ENCODE peak calls at places on chromosomes 2 and 18, in ten cellular contexts. Q, G, X, L, C, W, D, K, V and P are unnamed samples.

GRCh38 chr2:9637330-9637729 is 6.5 kb upstream of the YWHAQ start:
- DNase-seq in Q (no peak), G (peak; percentile 53), X (no peak), L (no peak), C (no peak), W (no peak), D (no peak), K (no peak), V (peak; percentile 73), P (peak; percentile 24)

GRCh38 chr18:23398401-23398800 is 54.7 kb upstream of the RIOK3 start:
- DNase-seq in Q (no peak), G (peak; percentile 75), X (no peak), L (no peak), C (no peak), W (no peak), D (no peak), K (no peak), V (no peak), P (no peak)

GRCh38 chr2:172100080-172101007 is 2.4 kb downstream of the DLX2 start:
- DNase-seq in Q (peak; percentile 76), G (peak; percentile 41), X (no peak), L (no peak), C (no peak), W (no peak), D (no peak), K (peak; percentile 3), V (no peak), P (no peak)

GRCh38 chr2:146777181-146777580 is 1067.6 kb upstream of the ACVR2A start:
- DNase-seq in Q (no peak), G (no peak), X (no peak), L (no peak), C (no peak), W (no peak), D (no peak), K (no peak), V (no peak), P (no peak)

GRCh38 chr2:3754280-3754679 is 50.9 kb downstream of the DCDC2C start:
- DNase-seq in Q (no peak), G (no peak), X (no peak), L (no peak), C (no peak), W (no peak), D (no peak), K (no peak), V (no peak), P (no peak)

GRCh38 chr2:112706170-112706664 is 14.6 kb upstream of the NT5DC4 start:
- DNase-seq in Q (no peak), G (no peak), X (peak; percentile 44), L (no peak), C (no peak), W (no peak), D (no peak), K (no peak), V (peak; percentile 92), P (no peak)

GRCh38 chr2:15730545-15731212 is 139.0 kb downstream of the DDX1 start:
- DNase-seq in Q (peak; percentile 53), G (peak; percentile 85), X (peak; percentile 93), L (no peak), C (peak; percentile 95), W (peak; percentile 86), D (peak; percentile 37), K (no peak), V (peak; percentile 86), P (peak; percentile 82)

GRCh38 chr18:55100817-55101457 is 141.7 kb upstream of the CCDC68 start:
- DNase-seq in Q (no peak), G (peak; percentile 58), X (no peak), L (no peak), C (no peak), W (no peak), D (no peak), K (no peak), V (peak; percentile 79), P (peak; percentile 35)

GRCh38 chr2:96536445-96537065 is at the start of gene ARID5A:
- DNase-seq in Q (peak; percentile 98), G (peak; percentile 96), X (peak; percentile 93), L (peak; percentile 77), C (peak; percentile 97), W (peak; percentile 96), D (peak; percentile 72), K (no peak), V (peak; percentile 59), P (peak; percentile 89)

GRCh38 chr18:4142876-4143275 is 312.2 kb downstream of the DLGAP1 start:
- DNase-seq in Q (no peak), G (no peak), X (no peak), L (no peak), C (no peak), W (no peak), D (no peak), K (no peak), V (no peak), P (no peak)

GRCh38 chr2:127087780-127088495 is 19.0 kb downstream of the BIN1 start:
- DNase-seq in Q (no peak), G (no peak), X (no peak), L (no peak), C (no peak), W (no peak), D (no peak), K (no peak), V (no peak), P (no peak)

GRCh38 chr2:23561088-23561487 is 176.1 kb downstream of the KLHL29 start:
- DNase-seq in Q (no peak), G (no peak), X (no peak), L (no peak), C (no peak), W (no peak), D (no peak), K (no peak), V (no peak), P (no peak)

GRCh38 chr2:2879776-2880175 is 497.8 kb downstream of the EIPR1 start:
- DNase-seq in Q (no peak), G (no peak), X (no peak), L (peak; percentile 50), C (no peak), W (no peak), D (no peak), K (no peak), V (no peak), P (no peak)

GRCh38 chr2:198327526-198327925 is 523.1 kb downstream of the PLCL1 start:
- DNase-seq in Q (no peak), G (no peak), X (no peak), L (no peak), C (no peak), W (no peak), D (no peak), K (no peak), V (no peak), P (no peak)

GRCh38 chr2:37653805-37654378 is 17.6 kb downstream of the CDC42EP3 start:
- DNase-seq in Q (no peak), G (no peak), X (no peak), L (no peak), C (peak; percentile 87), W (peak; percentile 49), D (no peak), K (no peak), V (peak; percentile 43), P (no peak)

GRCh38 chr2:176091329-176092258 is 927 bp upstream of the HOXD13 start:
- DNase-seq in Q (no peak), G (no peak), X (no peak), L (no peak), C (peak; percentile 39), W (no peak), D (no peak), K (no peak), V (no peak), P (no peak)

GRCh38 chr2:152433289-152433688 is 98.3 kb downstream of the FMNL2 start:
- DNase-seq in Q (no peak), G (no peak), X (no peak), L (no peak), C (no peak), W (no peak), D (no peak), K (no peak), V (no peak), P (no peak)

GRCh38 chr2:240459401-240460242 is 24.2 kb downstream of the GPC1 start:
- DNase-seq in Q (no peak), G (no peak), X (no peak), L (no peak), C (peak; percentile 72), W (no peak), D (no peak), K (no peak), V (no peak), P (no peak)